ENCODE peak calls at places on chromosome 20, in seven cellular contexts. F is left lung, P is ascending aorta, X is sigmoid colon, C is psoas muscle, W is skeletal muscle cell, A is astrocyte of the spinal cord. E is an unnamed sample.
A peak's percentile ranks its signal among the peaks of the same experiment; 100 is the strongest.

GRCh38 chr20:58811334-58811733 is 39.4 kb downstream of the GNAS-AS1 start:
- DNase-seq in F (no peak), P (no peak), X (no peak), C (no peak), W (no peak), A (no peak), E (no peak)

GRCh38 chr20:709421-709820 is 33.8 kb upstream of the SCRT2 start:
- DNase-seq in F (no peak), P (no peak), X (peak; percentile 62), C (peak; percentile 34), W (no peak), A (no peak), E (no peak)

GRCh38 chr20:25079171-25079570 is 2.8 kb downstream of the VSX1 start:
- DNase-seq in F (no peak), P (no peak), X (no peak), C (no peak), W (no peak), A (no peak), E (no peak)

GRCh38 chr20:25050082-25050481 is 7.9 kb downstream of the ACSS1 start:
- DNase-seq in F (no peak), P (no peak), X (no peak), C (no peak), W (no peak), A (no peak), E (peak; percentile 14)

GRCh38 chr20:24153101-24154040 is 164.8 kb upstream of the GGTLC1 start:
- DNase-seq in F (no peak), P (no peak), X (no peak), C (no peak), W (no peak), A (no peak), E (no peak)

GRCh38 chr20:24580006-24580405 is 110.6 kb downstream of the SYNDIG1 start:
- DNase-seq in F (no peak), P (no peak), X (no peak), C (no peak), W (peak; percentile 43), A (no peak), E (no peak)

GRCh38 chr20:4661191-4661590 is 60.5 kb upstream of the PRND start:
- DNase-seq in F (no peak), P (no peak), X (no peak), C (no peak), W (no peak), A (no peak), E (no peak)

GRCh38 chr20:16929756-16930155 is 181.6 kb downstream of the OTOR start:
- DNase-seq in F (no peak), P (no peak), X (no peak), C (no peak), W (peak; percentile 32), A (peak; percentile 10), E (no peak)

GRCh38 chr20:4702562-4703280 is 19.0 kb upstream of the PRND start:
- DNase-seq in F (no peak), P (peak; percentile 33), X (no peak), C (no peak), W (no peak), A (no peak), E (peak; percentile 47)

GRCh38 chr20:63855363-63856110 is 5.8 kb upstream of the ABHD16B start:
- DNase-seq in F (peak; percentile 76), P (no peak), X (no peak), C (no peak), W (no peak), A (no peak), E (peak; percentile 62)

GRCh38 chr20:5080384-5080877 is 39.3 kb downstream of the PCNA start:
- DNase-seq in F (peak; percentile 92), P (peak; percentile 81), X (peak; percentile 80), C (peak; percentile 67), W (peak; percentile 35), A (no peak), E (no peak)

GRCh38 chr20:46661659-46662058 is 10.4 kb upstream of the SLC13A3 start:
- DNase-seq in F (no peak), P (no peak), X (no peak), C (no peak), W (no peak), A (no peak), E (no peak)

GRCh38 chr20:58886546-58886945 is 34.0 kb downstream of the GNAS start:
- DNase-seq in F (no peak), P (no peak), X (no peak), C (no peak), W (no peak), A (no peak), E (no peak)

GRCh38 chr20:55160022-55160421 is 684.6 kb downstream of the DOK5 start:
- DNase-seq in F (no peak), P (no peak), X (no peak), C (no peak), W (no peak), A (peak; percentile 37), E (no peak)

GRCh38 chr20:63973636-63974401 is 4.1 kb upstream of the ZNF512B start:
- DNase-seq in F (peak; percentile 98), P (peak; percentile 90), X (peak; percentile 93), C (peak; percentile 89), W (no peak), A (peak; percentile 78), E (peak; percentile 95)

GRCh38 chr20:32263398-32263954 is 14.0 kb upstream of the KIF3B start:
- DNase-seq in F (no peak), P (no peak), X (no peak), C (no peak), W (no peak), A (no peak), E (no peak)

GRCh38 chr20:11159728-11160127 is 485.9 kb upstream of the JAG1 start:
- DNase-seq in F (peak; percentile 24), P (no peak), X (peak; percentile 64), C (no peak), W (peak; percentile 46), A (peak; percentile 58), E (no peak)

GRCh38 chr20:63737940-63738686 is 1.5 kb upstream of the SLC2A4RG start:
- DNase-seq in F (peak; percentile 76), P (peak; percentile 65), X (peak; percentile 75), C (no peak), W (no peak), A (no peak), E (peak; percentile 78)

GRCh38 chr20:53839423-53840176 is 230.8 kb downstream of the BCAS1 start:
- DNase-seq in F (no peak), P (peak; percentile 69), X (no peak), C (no peak), W (no peak), A (no peak), E (no peak)

GRCh38 chr20:760751-761417 is 7.4 kb downstream of the SLC52A3 start:
- DNase-seq in F (peak; percentile 83), P (no peak), X (no peak), C (no peak), W (no peak), A (no peak), E (peak; percentile 91)

GRCh38 chr20:32820000-32820697 is 395 bp downstream of the MAPRE1 start:
- DNase-seq in F (no peak), P (peak; percentile 68), X (no peak), C (peak; percentile 78), W (no peak), A (peak; percentile 50), E (peak; percentile 95)

GRCh38 chr20:33673411-33674293 is 576 bp downstream of the NECAB3 start:
- DNase-seq in F (peak; percentile 63), P (no peak), X (peak; percentile 68), C (no peak), W (no peak), A (no peak), E (peak; percentile 64)

GRCh38 chr20:14012671-14013070 is 17.4 kb downstream of the MACROD2 start:
- DNase-seq in F (no peak), P (no peak), X (no peak), C (no peak), W (no peak), A (no peak), E (no peak)
- H3K4me3 ChIP-seq in F (no peak overlapping the region), P (no peak overlapping the region), X (no peak overlapping the region), C (no peak overlapping the region), W (no peak overlapping the region), A (no peak overlapping the region), E (no peak overlapping the region)

DNA sequence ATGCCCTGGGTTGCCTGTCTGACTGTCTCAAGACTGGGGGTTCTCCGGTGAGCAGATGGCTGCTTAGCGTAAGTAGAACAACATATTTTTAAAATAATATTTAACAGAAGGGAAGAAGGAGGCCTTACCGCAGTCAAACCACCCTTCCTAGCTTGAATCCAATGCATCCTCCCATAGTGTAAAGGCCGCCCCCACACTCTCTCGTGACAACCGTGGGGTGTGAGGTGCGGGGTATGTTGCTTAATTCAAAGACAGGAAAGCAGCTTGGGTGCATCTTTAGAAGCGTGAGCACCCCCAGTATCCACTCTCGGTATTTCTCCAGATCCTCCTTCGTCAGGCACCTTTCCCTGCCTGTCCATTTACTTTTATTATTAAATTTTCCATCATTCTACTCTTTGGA is 501.2 kb upstream of the CDH4 start:
- DNase-seq in F (no peak), P (no peak), X (no peak), C (no peak), W (no peak), A (no peak), E (no peak)
- H3K4me3 ChIP-seq in F (no peak overlapping the region), P (no peak overlapping the region), X (no peak overlapping the region), C (no peak overlapping the region), W (no peak overlapping the region), A (no peak overlapping the region), E (no peak overlapping the region)

DNA sequence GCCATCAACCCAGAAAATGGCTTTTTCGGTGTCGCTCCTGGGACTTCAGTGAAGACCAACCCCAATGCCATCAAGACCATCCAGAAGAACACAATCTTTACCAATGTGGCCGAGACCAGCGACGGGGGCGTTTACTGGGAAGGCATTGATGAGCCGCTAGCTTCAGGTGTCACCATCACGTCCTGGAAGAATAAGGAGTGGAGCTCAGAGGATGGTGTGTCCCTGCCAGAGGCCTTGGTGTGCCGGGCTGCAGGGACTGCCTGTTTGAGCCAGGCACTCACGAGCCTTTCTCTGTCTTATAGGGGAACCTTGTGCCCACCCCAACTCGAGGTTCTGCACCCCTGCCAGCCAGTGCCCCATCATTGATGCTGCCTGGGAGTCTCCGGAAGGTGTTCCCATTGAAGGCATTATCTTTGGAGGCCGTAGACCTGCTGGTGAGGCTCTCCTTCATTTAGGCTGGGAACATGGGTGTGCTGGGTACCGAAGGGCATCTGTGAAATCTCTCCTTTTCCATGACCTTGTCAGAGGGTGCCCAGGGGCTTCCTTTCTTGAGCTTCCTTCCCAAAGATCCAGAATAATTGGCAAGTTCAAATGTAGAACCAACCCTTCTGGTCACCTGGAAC is 3.4 kb downstream of the PCK1 start:
- DNase-seq in F (no peak), P (no peak), X (no peak), C (no peak), W (no peak), A (no peak), E (no peak)
- H3K4me3 ChIP-seq in F (no peak overlapping the region), P (no peak overlapping the region), X (no peak overlapping the region), C (no peak overlapping the region), W (no peak overlapping the region), A (no peak overlapping the region), E (no peak overlapping the region)

GRCh38 chr20:49704932-49705336 is 8.7 kb downstream of the B4GALT5 start:
- DNase-seq in F (no peak), P (no peak), X (no peak), C (no peak), W (no peak), A (no peak), E (no peak)

GRCh38 chr20:49711331-49711987 is 2.2 kb downstream of the B4GALT5 start:
- DNase-seq in F (no peak), P (no peak), X (no peak), C (no peak), W (no peak), A (no peak), E (no peak)

GRCh38 chr20:49701916-49702315 is 11.8 kb downstream of the B4GALT5 start:
- DNase-seq in F (no peak), P (no peak), X (no peak), C (no peak), W (no peak), A (no peak), E (no peak)

GRCh38 chr20:49705358-49705757 is 8.3 kb downstream of the B4GALT5 start:
- DNase-seq in F (no peak), P (no peak), X (no peak), C (no peak), W (no peak), A (no peak), E (no peak)

GRCh38 chr20:49706548-49707517 is 6.8 kb downstream of the B4GALT5 start:
- DNase-seq in F (no peak), P (no peak), X (no peak), C (no peak), W (no peak), A (no peak), E (no peak)
- H3K4me3 ChIP-seq in F (no peak overlapping the region), P (no peak overlapping the region), X (no peak overlapping the region), C (peak overlapping the region; percentile 30), W (no peak overlapping the region), A (no peak overlapping the region), E (no peak overlapping the region)

E was measured in endodermal cell.